ENCODE peak calls at places on chromosomes 5 and 9, in six cellular contexts. One of them, this sample, is unnamed.
A peak's percentile ranks its signal among the peaks of the same experiment; 100 is the strongest.

GRCh38 chr9:38643456-38644173 is 23.2 kb upstream of the ANKRD18A start:
- DNase-seq in RWPE2: no peak
- DNase-seq in vagina: no peak
- DNase-seq in HepG2: no peak
- DNase-seq in left ventricle myocardium inferior: no peak
- DNase-seq in upper lobe of right lung: no peak
- DNase-seq in this sample: no peak

GRCh38 chr5:19928556-19929421 is 59.2 kb downstream of the CDH18 start:
- DNase-seq in HepG2: peak; percentile 6
- DNase-seq in left ventricle myocardium inferior: no peak
- DNase-seq in RWPE2: no peak
- DNase-seq in upper lobe of right lung: no peak
- DNase-seq in vagina: no peak
- DNase-seq in this sample: no peak

GRCh38 chr5:16952968-16953671 is 17.0 kb upstream of the MYO10 start:
- DNase-seq in RWPE2: no peak
- DNase-seq in left ventricle myocardium inferior: no peak
- DNase-seq in upper lobe of right lung: no peak
- DNase-seq in HepG2: peak; percentile 13
- DNase-seq in vagina: no peak
- DNase-seq in this sample: no peak

GRCh38 chr9:121727295-121728028 is 76.0 kb downstream of the DAB2IP start:
- DNase-seq in HepG2: no peak
- DNase-seq in RWPE2: no peak
- DNase-seq in left ventricle myocardium inferior: no peak
- DNase-seq in upper lobe of right lung: no peak
- DNase-seq in vagina: no peak
- DNase-seq in this sample: peak; percentile 86

GRCh38 chr9:134488901-134489280 is 152.7 kb upstream of the COL5A1 start:
- DNase-seq in RWPE2: no peak
- DNase-seq in HepG2: no peak
- DNase-seq in left ventricle myocardium inferior: no peak
- DNase-seq in upper lobe of right lung: peak; percentile 34
- DNase-seq in vagina: no peak
- DNase-seq in this sample: no peak

GRCh38 chr5:154756871-154757646 is 1.9 kb downstream of the LARP1 start:
- DNase-seq in upper lobe of right lung: peak; percentile 83
- DNase-seq in vagina: no peak
- DNase-seq in left ventricle myocardium inferior: peak; percentile 65
- DNase-seq in RWPE2: no peak
- DNase-seq in HepG2: no peak
- DNase-seq in this sample: peak; percentile 56

GRCh38 chr9:69801994-69802393 is 18.6 kb upstream of the CFAP95 start:
- DNase-seq in left ventricle myocardium inferior: no peak
- DNase-seq in RWPE2: no peak
- DNase-seq in vagina: no peak
- DNase-seq in upper lobe of right lung: no peak
- DNase-seq in HepG2: peak; percentile 25
- DNase-seq in this sample: no peak

GRCh38 chr5:72673623-72674022 is 142.8 kb upstream of the TNPO1 start:
- DNase-seq in left ventricle myocardium inferior: no peak
- DNase-seq in vagina: no peak
- DNase-seq in upper lobe of right lung: no peak
- DNase-seq in HepG2: no peak
- DNase-seq in RWPE2: no peak
- DNase-seq in this sample: no peak

GRCh38 chr5:75584641-75585040 is 26.6 kb upstream of the ANKDD1B start:
- DNase-seq in left ventricle myocardium inferior: no peak
- DNase-seq in upper lobe of right lung: no peak
- DNase-seq in HepG2: no peak
- DNase-seq in vagina: no peak
- DNase-seq in RWPE2: no peak
- DNase-seq in this sample: no peak

GRCh38 chr5:171706736-171707440 is 78.7 kb upstream of the SMIM23 start:
- DNase-seq in vagina: peak; percentile 58
- DNase-seq in left ventricle myocardium inferior: no peak
- DNase-seq in RWPE2: no peak
- DNase-seq in upper lobe of right lung: no peak
- DNase-seq in HepG2: no peak
- DNase-seq in this sample: no peak

GRCh38 chr5:65086234-65086886 is 317.6 kb downstream of the CWC27 start:
- DNase-seq in RWPE2: no peak
- DNase-seq in upper lobe of right lung: no peak
- DNase-seq in HepG2: peak; percentile 46
- DNase-seq in vagina: no peak
- DNase-seq in left ventricle myocardium inferior: no peak
- DNase-seq in this sample: no peak

GRCh38 chr5:136134653-136135052 is 2.0 kb downstream of the SMAD5 start:
- DNase-seq in upper lobe of right lung: no peak
- DNase-seq in vagina: no peak
- DNase-seq in RWPE2: no peak
- DNase-seq in HepG2: no peak
- DNase-seq in left ventricle myocardium inferior: no peak
- DNase-seq in this sample: no peak

GRCh38 chr9:133518193-133518592 is 6.6 kb downstream of the MYMK start:
- DNase-seq in HepG2: no peak
- DNase-seq in left ventricle myocardium inferior: no peak
- DNase-seq in RWPE2: no peak
- DNase-seq in upper lobe of right lung: no peak
- DNase-seq in vagina: no peak
- DNase-seq in this sample: no peak

GRCh38 chr5:61801174-61801573 is 469.1 kb downstream of the ZSWIM6 start:
- DNase-seq in HepG2: no peak
- DNase-seq in RWPE2: no peak
- DNase-seq in left ventricle myocardium inferior: no peak
- DNase-seq in upper lobe of right lung: no peak
- DNase-seq in vagina: no peak
- DNase-seq in this sample: no peak

GRCh38 chr5:10479226-10479721 is 37.6 kb downstream of the ROPN1L start:
- DNase-seq in left ventricle myocardium inferior: no peak
- DNase-seq in upper lobe of right lung: no peak
- DNase-seq in HepG2: no peak
- DNase-seq in vagina: no peak
- DNase-seq in RWPE2: peak; percentile 94
- DNase-seq in this sample: no peak

GRCh38 chr5:107563957-107564544 is 106.7 kb downstream of the EFNA5 start:
- DNase-seq in HepG2: no peak
- DNase-seq in vagina: no peak
- DNase-seq in upper lobe of right lung: no peak
- DNase-seq in RWPE2: no peak
- DNase-seq in left ventricle myocardium inferior: no peak
- DNase-seq in this sample: no peak

GRCh38 chr9:117720555-117720954 is 16.4 kb downstream of the TLR4 start:
- DNase-seq in RWPE2: no peak
- DNase-seq in HepG2: no peak
- DNase-seq in left ventricle myocardium inferior: peak; percentile 42
- DNase-seq in vagina: no peak
- DNase-seq in upper lobe of right lung: no peak
- DNase-seq in this sample: no peak

GRCh38 chr9:114151426-114151956 is 3.8 kb upstream of the COL27A1 start:
- DNase-seq in vagina: no peak
- DNase-seq in RWPE2: no peak
- DNase-seq in HepG2: no peak
- DNase-seq in left ventricle myocardium inferior: no peak
- DNase-seq in upper lobe of right lung: no peak
- DNase-seq in this sample: no peak

GRCh38 chr9:114250235-114250568 is 72.7 kb upstream of the ORM1 start:
- DNase-seq in HepG2: no peak
- DNase-seq in RWPE2: no peak
- DNase-seq in left ventricle myocardium inferior: peak; percentile 86
- DNase-seq in upper lobe of right lung: peak; percentile 91
- DNase-seq in vagina: no peak
- DNase-seq in this sample: peak; percentile 78

GRCh38 chr9:35958104-35958825 is at the start of gene OR2S2:
- DNase-seq in HepG2: no peak
- DNase-seq in left ventricle myocardium inferior: no peak
- DNase-seq in vagina: no peak
- DNase-seq in upper lobe of right lung: no peak
- DNase-seq in RWPE2: no peak
- DNase-seq in this sample: no peak

GRCh38 chr9:87711857-87712800 is 13.8 kb upstream of the CTSL start:
- DNase-seq in HepG2: peak; percentile 27
- DNase-seq in left ventricle myocardium inferior: no peak
- DNase-seq in vagina: no peak
- DNase-seq in upper lobe of right lung: no peak
- DNase-seq in RWPE2: no peak
- DNase-seq in this sample: no peak

GRCh38 chr9:122350577-122351355 is 20.1 kb upstream of the PTGS1 start:
- DNase-seq in RWPE2: no peak
- DNase-seq in upper lobe of right lung: peak; percentile 89
- DNase-seq in vagina: no peak
- DNase-seq in HepG2: peak; percentile 49
- DNase-seq in left ventricle myocardium inferior: peak; percentile 77
- DNase-seq in this sample: peak; percentile 71

GRCh38 chr5:150945947-150946346 is 41.2 kb upstream of the ZNF300 start:
- DNase-seq in vagina: no peak
- DNase-seq in upper lobe of right lung: no peak
- DNase-seq in left ventricle myocardium inferior: no peak
- DNase-seq in HepG2: no peak
- DNase-seq in RWPE2: no peak
- DNase-seq in this sample: peak; percentile 16

GRCh38 chr5:150948539-150948938 is 43.8 kb upstream of the ZNF300 start:
- DNase-seq in HepG2: no peak
- DNase-seq in vagina: no peak
- DNase-seq in upper lobe of right lung: no peak
- DNase-seq in left ventricle myocardium inferior: no peak
- DNase-seq in RWPE2: no peak
- DNase-seq in this sample: no peak

GRCh38 chr5:150946351-150946905 is 41.6 kb upstream of the ZNF300 start:
- DNase-seq in upper lobe of right lung: peak; percentile 71
- DNase-seq in vagina: no peak
- DNase-seq in RWPE2: no peak
- DNase-seq in left ventricle myocardium inferior: peak; percentile 86
- DNase-seq in HepG2: no peak
- DNase-seq in this sample: peak; percentile 88

DNA sequence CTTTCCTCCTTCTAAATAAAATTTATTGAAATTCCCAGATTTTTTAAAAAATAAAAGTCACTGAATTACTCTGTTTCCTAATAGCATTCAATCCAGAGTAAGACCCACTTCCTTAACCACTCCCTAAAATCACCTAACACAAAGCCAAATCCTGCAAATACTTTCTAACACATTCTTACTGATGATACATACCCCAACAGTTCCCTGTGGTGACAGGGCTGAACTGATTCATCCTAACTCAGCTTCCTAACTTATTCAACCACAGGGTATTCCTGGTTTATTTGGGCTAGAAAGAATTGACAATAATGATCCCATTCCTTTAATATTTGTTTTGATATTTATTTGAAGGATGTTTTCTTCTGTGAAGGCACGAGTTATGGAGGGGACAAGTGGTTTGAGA is 40.7 kb upstream of the ZNF300 start:
- DNase-seq in left ventricle myocardium inferior: no peak
- DNase-seq in HepG2: no peak
- DNase-seq in RWPE2: no peak
- DNase-seq in vagina: no peak
- DNase-seq in upper lobe of right lung: no peak
- DNase-seq in this sample: no peak
- H3K9me3 ChIP-seq in left ventricle myocardium inferior: peaks cover 92% of the 10 kb centered on the region
- H3K9me3 ChIP-seq in HepG2: peaks cover 83% of the 10 kb centered on the region
- H3K9me3 ChIP-seq in RWPE2: peaks cover 23% of the 10 kb centered on the region
- H3K9me3 ChIP-seq in vagina: peaks cover 6% of the 10 kb centered on the region
- H3K9me3 ChIP-seq in upper lobe of right lung: peaks cover 23% of the 10 kb centered on the region
- H3K9me3 ChIP-seq in this sample: peaks cover 29% of the 10 kb centered on the region

DNA sequence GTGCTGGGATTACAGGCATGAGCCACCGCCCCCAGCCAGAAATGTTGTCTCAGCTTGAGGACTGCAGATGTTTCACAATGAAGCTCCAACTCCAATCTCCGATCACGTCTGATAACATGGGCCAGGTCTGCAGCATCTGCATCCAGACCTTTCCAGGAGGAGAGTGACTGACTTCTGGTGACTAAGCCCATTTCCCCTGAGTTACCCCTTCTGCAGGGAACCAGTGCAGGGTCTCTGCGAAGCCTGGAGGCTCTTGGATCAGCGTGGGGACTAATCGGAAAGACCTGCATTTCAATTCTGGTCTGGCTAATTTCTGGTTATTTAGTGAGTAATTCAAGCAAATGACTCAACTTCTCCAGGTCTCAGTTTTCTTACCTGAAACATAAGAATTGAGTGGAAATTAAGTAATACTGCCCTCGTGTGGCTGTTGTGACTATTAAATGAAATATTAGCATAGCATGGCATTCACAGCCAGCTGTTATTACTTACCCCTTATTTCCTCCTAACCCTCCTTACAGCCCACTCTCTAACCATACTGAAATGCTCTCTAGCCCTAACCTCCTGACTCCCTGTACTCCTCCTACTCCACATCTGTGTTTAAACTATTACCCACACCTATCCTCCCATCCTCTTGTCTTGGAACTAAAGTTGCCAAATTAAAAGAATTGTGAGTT is 2.2 kb upstream of the GNPDA1 start:
- DNase-seq in HepG2: peak; percentile 65
- DNase-seq in RWPE2: no peak
- DNase-seq in upper lobe of right lung: no peak
- DNase-seq in vagina: no peak
- DNase-seq in left ventricle myocardium inferior: no peak
- DNase-seq in this sample: peak; percentile 22
- H3K27ac ChIP-seq in HepG2: no peak overlapping the region
- H3K27ac ChIP-seq in RWPE2: peak overlapping the region; percentile 68
- H3K27ac ChIP-seq in upper lobe of right lung: peak overlapping the region; percentile 38
- H3K27ac ChIP-seq in vagina: peak overlapping the region; percentile 95
- H3K27ac ChIP-seq in left ventricle myocardium inferior: peak overlapping the region; percentile 88
- H3K27ac ChIP-seq in this sample: peak overlapping the region; percentile 70

DNA sequence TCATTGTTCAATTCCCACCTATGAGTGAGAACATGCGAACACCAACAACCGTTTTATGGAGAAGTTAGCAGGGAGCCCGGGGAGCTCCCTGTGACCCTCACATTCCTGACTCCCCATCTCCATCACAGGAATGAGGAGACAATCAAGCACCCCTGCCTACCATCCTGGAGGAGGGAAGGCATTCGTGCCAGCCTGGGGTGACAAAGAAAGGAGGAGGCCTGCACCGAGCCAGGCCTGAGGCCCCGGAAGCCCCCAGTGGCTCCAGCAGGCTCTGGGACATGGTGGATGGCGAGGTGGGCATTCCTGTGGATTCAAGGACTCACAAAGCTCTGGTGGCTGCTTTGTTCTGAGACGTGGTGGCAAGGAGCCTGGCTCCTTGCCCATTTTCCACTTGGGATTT is 36.5 kb upstream of the UGT3A1 start:
- DNase-seq in vagina: peak; percentile 58
- DNase-seq in HepG2: no peak
- DNase-seq in upper lobe of right lung: no peak
- DNase-seq in RWPE2: no peak
- DNase-seq in left ventricle myocardium inferior: no peak
- DNase-seq in this sample: no peak
- H3K9me3 ChIP-seq in vagina: no peaks in the 10 kb centered on the region
- H3K9me3 ChIP-seq in HepG2: no peaks in the 10 kb centered on the region
- H3K9me3 ChIP-seq in upper lobe of right lung: no peaks in the 10 kb centered on the region
- H3K9me3 ChIP-seq in RWPE2: no peaks in the 10 kb centered on the region
- H3K9me3 ChIP-seq in left ventricle myocardium inferior: peaks cover 16% of the 10 kb centered on the region
- H3K9me3 ChIP-seq in this sample: no peaks in the 10 kb centered on the region

DNA sequence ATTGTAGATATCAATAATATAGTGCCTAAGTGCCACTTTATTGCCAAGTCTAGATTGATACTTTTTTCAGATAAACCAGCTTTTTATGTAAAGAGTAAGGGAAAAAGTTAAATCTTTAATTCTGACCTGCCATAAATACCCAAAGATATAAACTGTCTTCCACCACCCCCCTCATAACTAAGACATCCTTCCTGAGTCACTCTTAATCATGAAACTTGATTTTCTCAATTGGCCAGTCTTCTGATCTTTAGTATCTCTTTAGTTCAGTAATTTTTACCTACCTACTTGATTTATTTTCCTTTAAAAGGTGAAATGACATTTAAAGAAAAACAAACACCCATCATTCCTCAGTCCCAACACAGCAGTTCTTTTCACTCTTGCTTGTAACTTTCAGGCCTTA is 21.8 kb downstream of the C5orf22 start:
- DNase-seq in HepG2: no peak
- DNase-seq in vagina: no peak
- DNase-seq in left ventricle myocardium inferior: no peak
- DNase-seq in upper lobe of right lung: no peak
- DNase-seq in RWPE2: no peak
- DNase-seq in this sample: no peak
- H3K27ac ChIP-seq in HepG2: no peak overlapping the region
- H3K27ac ChIP-seq in vagina: no peak overlapping the region
- H3K27ac ChIP-seq in left ventricle myocardium inferior: no peak overlapping the region
- H3K27ac ChIP-seq in upper lobe of right lung: no peak overlapping the region
- H3K27ac ChIP-seq in RWPE2: no peak overlapping the region
- H3K27ac ChIP-seq in this sample: no peak overlapping the region

This sample was measured in uterus.